ENCODE peak calls at places on chromosome 13, in five cellular contexts. S is stomach, B is left lung, K is IMR-90, U is upper lobe of right lung. L is an unnamed sample.

GRCh38 chr13:99566125-99567083 is 65.1 kb downstream of the TM9SF2 start:
- DNase-seq in S (no peak), K (no peak), U (no peak), B (no peak), L (no peak)

GRCh38 chr13:44243198-44243852 is 130.3 kb upstream of the SERP2 start:
- DNase-seq in K (peak; percentile 74), U (no peak), S (peak; percentile 35), B (no peak), L (peak; percentile 43)

GRCh38 chr13:110089815-110090214 is 217.1 kb downstream of the COL4A1 start:
- DNase-seq in B (no peak), K (no peak), U (no peak), S (no peak), L (no peak)

GRCh38 chr13:112741185-112741755 is 51.4 kb downstream of the ATP11A start:
- DNase-seq in S (no peak), B (no peak), K (no peak), U (peak; percentile 60), L (no peak)

GRCh38 chr13:100510208-100510997 is 78.2 kb downstream of the GGACT start:
- DNase-seq in K (no peak), S (no peak), U (no peak), B (no peak), L (no peak)

GRCh38 chr13:27967736-27968315 is 1.3 kb downstream of the CDX2 start:
- DNase-seq in S (peak; percentile 24), U (no peak), K (no peak), B (no peak), L (no peak)

GRCh38 chr13:41528021-41528420 is 70.7 kb downstream of the RGCC start:
- DNase-seq in U (no peak), B (no peak), S (no peak), K (no peak), L (no peak)

GRCh38 chr13:21118180-21118579 is 56.8 kb upstream of the LATS2 start:
- DNase-seq in B (no peak), K (no peak), S (no peak), U (no peak), L (no peak)

GRCh38 chr13:75760182-75760981 is 124.3 kb downstream of the LMO7 start:
- DNase-seq in K (peak; percentile 33), U (no peak), B (peak; percentile 70), S (peak; percentile 85), L (no peak)

GRCh38 chr13:38883783-38884182 is 106.8 kb downstream of the STOML3 start:
- DNase-seq in S (peak; percentile 49), K (no peak), B (no peak), U (no peak), L (no peak)

GRCh38 chr13:44605275-44605674 is 29.1 kb upstream of the TSC22D1 start:
- DNase-seq in U (no peak), B (no peak), K (no peak), S (no peak), L (no peak)

GRCh38 chr13:40438999-40439797 is 227.2 kb downstream of the FOXO1 start:
- DNase-seq in K (no peak), U (no peak), S (no peak), B (no peak), L (no peak)

GRCh38 chr13:43787518-43787891 is 733 bp upstream of the ENOX1 start:
- DNase-seq in S (no peak), K (no peak), U (no peak), B (no peak), L (no peak)

GRCh38 chr13:29111446-29111845 is 291.3 kb downstream of the MTUS2 start:
- DNase-seq in S (no peak), U (no peak), K (no peak), B (no peak), L (no peak)

GRCh38 chr13:90014038-90014437 is 1333.4 kb upstream of the MIR17HG start:
- DNase-seq in S (no peak), B (no peak), K (no peak), U (no peak), L (no peak)

GRCh38 chr13:75787249-75787940 is 151.3 kb downstream of the LMO7 start:
- DNase-seq in K (peak; percentile 79), U (no peak), S (no peak), B (no peak), L (no peak)

DNA sequence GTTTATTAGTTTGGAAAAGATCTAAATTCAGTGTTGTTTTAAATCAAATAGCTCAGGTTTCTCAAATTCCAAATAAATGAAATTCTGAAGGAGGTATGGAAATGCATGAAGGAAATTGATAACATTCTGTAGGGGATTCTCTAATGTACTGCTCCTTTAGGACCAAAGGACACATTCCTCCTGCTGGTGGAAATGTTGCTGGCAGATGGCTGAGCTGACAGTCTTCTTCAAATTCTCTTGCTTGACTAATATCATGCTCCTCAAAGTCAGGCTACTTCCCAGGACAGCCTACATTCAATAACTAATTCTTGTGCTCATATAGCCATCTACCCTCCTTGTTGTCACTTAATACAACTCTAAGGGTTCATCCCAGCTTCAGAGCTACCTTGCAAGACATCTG is 1118.5 kb downstream of the PCDH9 start:
- DNase-seq in K (no peak), U (no peak), S (no peak), B (no peak), L (no peak)
- H3K27ac ChIP-seq in K (no peak overlapping the region), U (no peak overlapping the region), S (no peak overlapping the region), B (no peak overlapping the region), L (no peak overlapping the region)

GRCh38 chr13:101784313-101784712 is 331.8 kb downstream of the ITGBL1 start:
- DNase-seq in B (no peak), U (no peak), S (no peak), K (no peak), L (no peak)

GRCh38 chr13:101783554-101783953 is 331.1 kb downstream of the ITGBL1 start:
- DNase-seq in K (no peak), U (no peak), S (no peak), B (no peak), L (no peak)

GRCh38 chr13:101785858-101786257 is 333.4 kb downstream of the ITGBL1 start:
- DNase-seq in S (no peak), B (no peak), U (no peak), K (peak; percentile 3), L (no peak)
- TF ChIP-seq CTCF in S (no peak), B (no peak), U (no peak), K (peak; percentile 22), L (no peak)

GRCh38 chr13:84903391-84903790 is 895.8 kb downstream of the SLITRK6 start:
- DNase-seq in K (no peak), B (no peak), U (no peak), S (no peak), L (no peak)

DNA sequence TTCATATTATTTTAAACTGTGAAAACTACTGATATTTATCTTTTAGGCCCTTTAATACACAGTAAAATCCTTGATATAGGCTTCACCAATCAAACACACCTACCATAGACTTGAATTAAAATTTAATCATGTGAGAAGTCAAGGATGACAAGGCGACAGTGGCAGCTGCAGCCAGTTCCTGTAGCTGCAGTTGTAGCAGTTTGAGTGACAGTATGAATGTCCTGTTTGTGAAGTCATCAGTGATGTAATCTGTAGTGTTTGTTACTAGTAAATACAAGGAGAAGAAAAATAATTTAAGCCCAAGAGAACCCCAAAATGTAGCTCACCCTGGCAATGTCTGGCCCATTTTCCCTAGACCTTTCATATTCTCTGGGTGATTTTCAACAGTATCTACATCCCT is 897.0 kb downstream of the SLITRK6 start:
- DNase-seq in K (no peak), B (no peak), S (no peak), U (no peak), L (no peak)
- H3K27ac ChIP-seq in K (no peak overlapping the region), B (no peak overlapping the region), S (no peak overlapping the region), U (no peak overlapping the region), L (no peak overlapping the region)

GRCh38 chr13:80603351-80603750 is 262.4 kb upstream of the SPRY2 start:
- DNase-seq in S (no peak), B (no peak), U (no peak), K (no peak), L (no peak)

GRCh38 chr13:80605007-80605406 is 264.1 kb upstream of the SPRY2 start:
- DNase-seq in K (no peak), U (no peak), S (no peak), B (no peak), L (no peak)

GRCh38 chr13:80599765-80600164 is 258.8 kb upstream of the SPRY2 start:
- DNase-seq in U (no peak), S (no peak), K (no peak), B (no peak), L (no peak)

GRCh38 chr13:80605743-80606142 is 264.8 kb upstream of the SPRY2 start:
- DNase-seq in K (no peak), S (no peak), B (no peak), U (no peak), L (no peak)

DNA sequence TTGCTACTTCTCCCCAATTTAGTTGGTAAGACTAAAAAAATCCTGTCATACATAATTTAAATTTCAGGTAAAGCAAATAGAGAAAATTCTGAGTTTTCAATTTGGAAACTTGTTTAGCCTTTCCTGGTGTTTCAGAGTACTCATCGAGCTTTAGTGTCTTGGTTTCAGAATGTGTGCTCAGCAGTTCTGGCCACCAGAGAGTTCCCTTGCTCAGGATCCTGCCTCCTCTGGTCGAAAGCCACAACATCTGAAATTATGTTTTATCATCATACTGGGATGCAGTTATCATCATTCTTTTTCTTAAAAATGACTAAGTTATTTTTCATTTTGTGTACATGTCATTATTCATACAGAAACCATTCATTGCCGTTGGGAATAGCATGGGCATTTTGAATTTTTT is 263.2 kb upstream of the SPRY2 start:
- DNase-seq in B (no peak), K (no peak), S (no peak), U (no peak), L (peak; percentile 13)
- TF ChIP-seq CTCF in B (no peak), K (no peak), S (no peak), U (no peak), L (no peak)

L was measured in psoas muscle.